ENCODE peak calls at places on chromosomes 5 and 9, in eight cellular contexts. One of them, this sample, is unnamed.

GRCh38 chr5:61280205-61280604 is 51.9 kb upstream of the ZSWIM6 start:
- DNase-seq in endothelial cell of umbilical vein: peak
- DNase-seq in GM10248: no peak
- DNase-seq in uterus: no peak
- DNase-seq in progenitor cell of endocrine pancreas: no peak
- DNase-seq in WERI-Rb-1: no peak
- DNase-seq in fibroblast of pulmonary artery: peak
- DNase-seq in mucosa of descending colon: no peak
- DNase-seq in this sample: no peak

GRCh38 chr9:90874194-90874593 is 72.6 kb downstream of the SYK start:
- DNase-seq in GM10248: no peak
- DNase-seq in endothelial cell of umbilical vein: no peak
- DNase-seq in uterus: no peak
- DNase-seq in WERI-Rb-1: no peak
- DNase-seq in mucosa of descending colon: no peak
- DNase-seq in fibroblast of pulmonary artery: no peak
- DNase-seq in progenitor cell of endocrine pancreas: no peak
- DNase-seq in this sample: no peak

GRCh38 chr9:131707677-131708612 is 31.9 kb downstream of the RAPGEF1 start:
- DNase-seq in WERI-Rb-1: no peak
- DNase-seq in uterus: no peak
- DNase-seq in GM10248: no peak
- DNase-seq in progenitor cell of endocrine pancreas: no peak
- DNase-seq in fibroblast of pulmonary artery: peak
- DNase-seq in mucosa of descending colon: peak
- DNase-seq in endothelial cell of umbilical vein: peak
- DNase-seq in this sample: no peak

GRCh38 chr5:998276-998974 is 10.2 kb upstream of the NKD2 start:
- DNase-seq in GM10248: no peak
- DNase-seq in uterus: peak
- DNase-seq in endothelial cell of umbilical vein: no peak
- DNase-seq in fibroblast of pulmonary artery: no peak
- DNase-seq in mucosa of descending colon: peak
- DNase-seq in progenitor cell of endocrine pancreas: no peak
- DNase-seq in WERI-Rb-1: peak
- DNase-seq in this sample: no peak

GRCh38 chr5:8848362-8848761 is 697.5 kb downstream of the SEMA5A start:
- DNase-seq in mucosa of descending colon: no peak
- DNase-seq in fibroblast of pulmonary artery: no peak
- DNase-seq in endothelial cell of umbilical vein: no peak
- DNase-seq in WERI-Rb-1: no peak
- DNase-seq in progenitor cell of endocrine pancreas: no peak
- DNase-seq in uterus: no peak
- DNase-seq in GM10248: no peak
- DNase-seq in this sample: no peak

GRCh38 chr9:79776581-79776980 is 204.8 kb downstream of the TLE4 start:
- DNase-seq in GM10248: no peak
- DNase-seq in mucosa of descending colon: no peak
- DNase-seq in fibroblast of pulmonary artery: no peak
- DNase-seq in endothelial cell of umbilical vein: no peak
- DNase-seq in uterus: no peak
- DNase-seq in WERI-Rb-1: no peak
- DNase-seq in progenitor cell of endocrine pancreas: no peak
- DNase-seq in this sample: no peak

GRCh38 chr5:175652741-175653663 is 4.9 kb upstream of the HRH2 start:
- DNase-seq in uterus: no peak
- DNase-seq in endothelial cell of umbilical vein: no peak
- DNase-seq in progenitor cell of endocrine pancreas: no peak
- DNase-seq in WERI-Rb-1: no peak
- DNase-seq in fibroblast of pulmonary artery: no peak
- DNase-seq in mucosa of descending colon: no peak
- DNase-seq in GM10248: no peak
- DNase-seq in this sample: no peak

GRCh38 chr9:71812385-71812784 is 44.1 kb upstream of the CEMIP2 start:
- DNase-seq in fibroblast of pulmonary artery: peak
- DNase-seq in mucosa of descending colon: no peak
- DNase-seq in WERI-Rb-1: no peak
- DNase-seq in GM10248: no peak
- DNase-seq in progenitor cell of endocrine pancreas: no peak
- DNase-seq in uterus: no peak
- DNase-seq in endothelial cell of umbilical vein: no peak
- DNase-seq in this sample: no peak

GRCh38 chr9:79889325-79889724 is 317.6 kb downstream of the TLE4 start:
- DNase-seq in mucosa of descending colon: no peak
- DNase-seq in progenitor cell of endocrine pancreas: no peak
- DNase-seq in uterus: no peak
- DNase-seq in fibroblast of pulmonary artery: no peak
- DNase-seq in GM10248: no peak
- DNase-seq in WERI-Rb-1: no peak
- DNase-seq in endothelial cell of umbilical vein: no peak
- DNase-seq in this sample: no peak

GRCh38 chr5:116799401-116799800 is 224.8 kb upstream of the SEMA6A start:
- DNase-seq in uterus: no peak
- DNase-seq in progenitor cell of endocrine pancreas: no peak
- DNase-seq in mucosa of descending colon: no peak
- DNase-seq in GM10248: no peak
- DNase-seq in fibroblast of pulmonary artery: no peak
- DNase-seq in endothelial cell of umbilical vein: no peak
- DNase-seq in WERI-Rb-1: no peak
- DNase-seq in this sample: no peak

GRCh38 chr5:91384671-91385430 is 1.7 kb upstream of the ARRDC3 start:
- DNase-seq in uterus: peak
- DNase-seq in GM10248: peak
- DNase-seq in mucosa of descending colon: no peak
- DNase-seq in WERI-Rb-1: peak
- DNase-seq in endothelial cell of umbilical vein: peak
- DNase-seq in fibroblast of pulmonary artery: peak
- DNase-seq in progenitor cell of endocrine pancreas: no peak
- DNase-seq in this sample: peak

GRCh38 chr9:21995652-21996275 is 1.2 kb downstream of the CDKN2B-AS1 start:
- DNase-seq in mucosa of descending colon: peak
- DNase-seq in endothelial cell of umbilical vein: peak
- DNase-seq in progenitor cell of endocrine pancreas: peak
- DNase-seq in WERI-Rb-1: peak
- DNase-seq in uterus: no peak
- DNase-seq in fibroblast of pulmonary artery: peak
- DNase-seq in GM10248: peak
- DNase-seq in this sample: peak

GRCh38 chr5:36713541-36713940 is 107.1 kb downstream of the SLC1A3 start:
- DNase-seq in WERI-Rb-1: no peak
- DNase-seq in endothelial cell of umbilical vein: no peak
- DNase-seq in GM10248: no peak
- DNase-seq in uterus: no peak
- DNase-seq in mucosa of descending colon: no peak
- DNase-seq in fibroblast of pulmonary artery: no peak
- DNase-seq in progenitor cell of endocrine pancreas: no peak
- DNase-seq in this sample: no peak

GRCh38 chr5:58497956-58498942 is 7.0 kb downstream of the GAPT start:
- DNase-seq in mucosa of descending colon: no peak
- DNase-seq in endothelial cell of umbilical vein: peak
- DNase-seq in fibroblast of pulmonary artery: peak
- DNase-seq in GM10248: no peak
- DNase-seq in uterus: no peak
- DNase-seq in WERI-Rb-1: peak
- DNase-seq in progenitor cell of endocrine pancreas: peak
- DNase-seq in this sample: no peak

GRCh38 chr5:157463621-157464407 is 3.8 kb downstream of the NIPAL4 start:
- DNase-seq in GM10248: no peak
- DNase-seq in mucosa of descending colon: no peak
- DNase-seq in endothelial cell of umbilical vein: no peak
- DNase-seq in fibroblast of pulmonary artery: no peak
- DNase-seq in progenitor cell of endocrine pancreas: no peak
- DNase-seq in uterus: no peak
- DNase-seq in WERI-Rb-1: no peak
- DNase-seq in this sample: no peak

GRCh38 chr5:76617675-76618074 is 5.5 kb downstream of the F2RL2 start:
- DNase-seq in GM10248: no peak
- DNase-seq in endothelial cell of umbilical vein: no peak
- DNase-seq in progenitor cell of endocrine pancreas: no peak
- DNase-seq in mucosa of descending colon: no peak
- DNase-seq in uterus: no peak
- DNase-seq in WERI-Rb-1: no peak
- DNase-seq in fibroblast of pulmonary artery: peak
- DNase-seq in this sample: no peak

GRCh38 chr9:82957526-82958379 is 105.2 kb downstream of the RASEF start:
- DNase-seq in WERI-Rb-1: no peak
- DNase-seq in fibroblast of pulmonary artery: no peak
- DNase-seq in GM10248: no peak
- DNase-seq in mucosa of descending colon: no peak
- DNase-seq in uterus: no peak
- DNase-seq in progenitor cell of endocrine pancreas: no peak
- DNase-seq in endothelial cell of umbilical vein: no peak
- DNase-seq in this sample: no peak

GRCh38 chr9:114121445-114122151 is 22.5 kb upstream of the KIF12 start:
- DNase-seq in progenitor cell of endocrine pancreas: no peak
- DNase-seq in GM10248: no peak
- DNase-seq in fibroblast of pulmonary artery: no peak
- DNase-seq in mucosa of descending colon: no peak
- DNase-seq in uterus: no peak
- DNase-seq in endothelial cell of umbilical vein: no peak
- DNase-seq in WERI-Rb-1: peak
- DNase-seq in this sample: no peak

GRCh38 chr9:4748612-4749011 is 7.6 kb upstream of the AK3 start:
- DNase-seq in progenitor cell of endocrine pancreas: no peak
- DNase-seq in endothelial cell of umbilical vein: no peak
- DNase-seq in fibroblast of pulmonary artery: no peak
- DNase-seq in GM10248: no peak
- DNase-seq in mucosa of descending colon: no peak
- DNase-seq in uterus: no peak
- DNase-seq in WERI-Rb-1: no peak
- DNase-seq in this sample: no peak

GRCh38 chr9:99680191-99680590 is 141.5 kb upstream of the NR4A3 start:
- DNase-seq in uterus: no peak
- DNase-seq in progenitor cell of endocrine pancreas: no peak
- DNase-seq in fibroblast of pulmonary artery: no peak
- DNase-seq in endothelial cell of umbilical vein: peak
- DNase-seq in GM10248: no peak
- DNase-seq in WERI-Rb-1: no peak
- DNase-seq in mucosa of descending colon: no peak
- DNase-seq in this sample: no peak

GRCh38 chr5:94623877-94624276 is 5.4 kb downstream of the SLF1 start:
- DNase-seq in mucosa of descending colon: no peak
- DNase-seq in uterus: no peak
- DNase-seq in endothelial cell of umbilical vein: peak
- DNase-seq in GM10248: no peak
- DNase-seq in progenitor cell of endocrine pancreas: no peak
- DNase-seq in WERI-Rb-1: no peak
- DNase-seq in fibroblast of pulmonary artery: no peak
- DNase-seq in this sample: no peak

GRCh38 chr9:100066539-100066938 is 32.3 kb downstream of the ERP44 start:
- DNase-seq in mucosa of descending colon: no peak
- DNase-seq in uterus: no peak
- DNase-seq in endothelial cell of umbilical vein: no peak
- DNase-seq in fibroblast of pulmonary artery: peak
- DNase-seq in GM10248: peak
- DNase-seq in WERI-Rb-1: no peak
- DNase-seq in progenitor cell of endocrine pancreas: no peak
- DNase-seq in this sample: peak

GRCh38 chr9:127634021-127634420 is 21.9 kb downstream of the STXBP1 start:
- DNase-seq in WERI-Rb-1: no peak
- DNase-seq in endothelial cell of umbilical vein: peak
- DNase-seq in mucosa of descending colon: no peak
- DNase-seq in uterus: peak
- DNase-seq in progenitor cell of endocrine pancreas: no peak
- DNase-seq in fibroblast of pulmonary artery: peak
- DNase-seq in GM10248: no peak
- DNase-seq in this sample: no peak

GRCh38 chr9:11966804-11967203 is 726.4 kb upstream of the TYRP1 start:
- DNase-seq in progenitor cell of endocrine pancreas: no peak
- DNase-seq in uterus: no peak
- DNase-seq in GM10248: no peak
- DNase-seq in mucosa of descending colon: no peak
- DNase-seq in fibroblast of pulmonary artery: no peak
- DNase-seq in endothelial cell of umbilical vein: no peak
- DNase-seq in WERI-Rb-1: no peak
- DNase-seq in this sample: no peak

GRCh38 chr9:116262421-116262820 is 108.8 kb downstream of the PAPPA start:
- DNase-seq in WERI-Rb-1: peak
- DNase-seq in GM10248: no peak
- DNase-seq in progenitor cell of endocrine pancreas: no peak
- DNase-seq in endothelial cell of umbilical vein: no peak
- DNase-seq in fibroblast of pulmonary artery: no peak
- DNase-seq in mucosa of descending colon: no peak
- DNase-seq in uterus: no peak
- DNase-seq in this sample: no peak
- TF ChIP-seq CTCF in WERI-Rb-1: no peak
- TF ChIP-seq CTCF in GM10248: no peak
- TF ChIP-seq CTCF in progenitor cell of endocrine pancreas: no peak
- TF ChIP-seq CTCF in endothelial cell of umbilical vein: no peak
- TF ChIP-seq CTCF in fibroblast of pulmonary artery: no peak
- TF ChIP-seq CTCF in mucosa of descending colon: no peak
- TF ChIP-seq CTCF in uterus: no peak
- TF ChIP-seq CTCF in this sample: no peak

GRCh38 chr5:92835712-92836111 is 745.3 kb downstream of the NR2F1-AS1 start:
- DNase-seq in uterus: no peak
- DNase-seq in progenitor cell of endocrine pancreas: no peak
- DNase-seq in mucosa of descending colon: no peak
- DNase-seq in GM10248: no peak
- DNase-seq in endothelial cell of umbilical vein: no peak
- DNase-seq in fibroblast of pulmonary artery: no peak
- DNase-seq in WERI-Rb-1: no peak
- DNase-seq in this sample: no peak

GRCh38 chr5:92836861-92837755 is 743.9 kb downstream of the NR2F1-AS1 start:
- DNase-seq in endothelial cell of umbilical vein: no peak
- DNase-seq in GM10248: no peak
- DNase-seq in mucosa of descending colon: no peak
- DNase-seq in fibroblast of pulmonary artery: peak
- DNase-seq in WERI-Rb-1: no peak
- DNase-seq in uterus: no peak
- DNase-seq in progenitor cell of endocrine pancreas: no peak
- DNase-seq in this sample: no peak

GRCh38 chr5:92838253-92838652 is 742.8 kb downstream of the NR2F1-AS1 start:
- DNase-seq in fibroblast of pulmonary artery: peak
- DNase-seq in GM10248: no peak
- DNase-seq in endothelial cell of umbilical vein: no peak
- DNase-seq in WERI-Rb-1: no peak
- DNase-seq in progenitor cell of endocrine pancreas: no peak
- DNase-seq in uterus: no peak
- DNase-seq in mucosa of descending colon: no peak
- DNase-seq in this sample: peak

GRCh38 chr5:92841604-92842155 is 739.3 kb downstream of the NR2F1-AS1 start:
- DNase-seq in mucosa of descending colon: no peak
- DNase-seq in WERI-Rb-1: no peak
- DNase-seq in GM10248: no peak
- DNase-seq in progenitor cell of endocrine pancreas: no peak
- DNase-seq in uterus: no peak
- DNase-seq in fibroblast of pulmonary artery: no peak
- DNase-seq in endothelial cell of umbilical vein: no peak
- DNase-seq in this sample: no peak
- TF ChIP-seq CTCF in mucosa of descending colon: no peak
- TF ChIP-seq CTCF in WERI-Rb-1: no peak
- TF ChIP-seq CTCF in GM10248: no peak
- TF ChIP-seq CTCF in progenitor cell of endocrine pancreas: no peak
- TF ChIP-seq CTCF in uterus: no peak
- TF ChIP-seq CTCF in fibroblast of pulmonary artery: no peak
- TF ChIP-seq CTCF in endothelial cell of umbilical vein: no peak
- TF ChIP-seq CTCF in this sample: no peak

GRCh38 chr5:128506643-128507042 is 31.4 kb downstream of the FBN2 start:
- DNase-seq in fibroblast of pulmonary artery: no peak
- DNase-seq in progenitor cell of endocrine pancreas: no peak
- DNase-seq in endothelial cell of umbilical vein: no peak
- DNase-seq in GM10248: no peak
- DNase-seq in uterus: no peak
- DNase-seq in WERI-Rb-1: no peak
- DNase-seq in mucosa of descending colon: no peak
- DNase-seq in this sample: no peak
- TF ChIP-seq CTCF in fibroblast of pulmonary artery: no peak
- TF ChIP-seq CTCF in progenitor cell of endocrine pancreas: no peak
- TF ChIP-seq CTCF in endothelial cell of umbilical vein: no peak
- TF ChIP-seq CTCF in GM10248: no peak
- TF ChIP-seq CTCF in uterus: no peak
- TF ChIP-seq CTCF in WERI-Rb-1: no peak
- TF ChIP-seq CTCF in mucosa of descending colon: no peak
- TF ChIP-seq CTCF in this sample: no peak

GRCh38 chr9:1231998-1232919 is 182.1 kb downstream of the DMRT2 start:
- DNase-seq in endothelial cell of umbilical vein: no peak
- DNase-seq in WERI-Rb-1: no peak
- DNase-seq in progenitor cell of endocrine pancreas: no peak
- DNase-seq in mucosa of descending colon: no peak
- DNase-seq in fibroblast of pulmonary artery: peak
- DNase-seq in GM10248: no peak
- DNase-seq in uterus: peak
- DNase-seq in this sample: no peak
- TF ChIP-seq CTCF in endothelial cell of umbilical vein: no peak
- TF ChIP-seq CTCF in WERI-Rb-1: no peak
- TF ChIP-seq CTCF in progenitor cell of endocrine pancreas: no peak
- TF ChIP-seq CTCF in mucosa of descending colon: no peak
- TF ChIP-seq CTCF in fibroblast of pulmonary artery: no peak
- TF ChIP-seq CTCF in GM10248: no peak
- TF ChIP-seq CTCF in uterus: no peak
- TF ChIP-seq CTCF in this sample: no peak

This sample was measured in GM13976.